ENCODE peak calls at places on chromosomes 3 and 15, in nine cellular contexts. S, N, L, C, E, J, W, Y and F are unnamed samples.

GRCh38 chr3:27633224-27633545 is 88.9 kb downstream of the EOMES start:
- DNase-seq in S (no peak), J (peak), Y (peak), W (peak), C (peak), N (peak), L (peak), E (no peak), F (peak)

GRCh38 chr3:141530133-141530768 is 43.4 kb downstream of the RASA2 start:
- DNase-seq in E (no peak), Y (no peak), C (peak), W (peak), J (peak), L (no peak), S (no peak), N (peak), F (peak)

GRCh38 chr3:168951368-168951767 is 712.1 kb downstream of the MECOM start:
- DNase-seq in L (no peak), S (no peak), W (no peak), C (no peak), J (peak), N (no peak), Y (no peak), E (no peak), F (no peak)

GRCh38 chr3:125115640-125116039 is 59.8 kb upstream of the HEG1 start:
- DNase-seq in E (no peak), S (no peak), C (peak), L (no peak), Y (no peak), N (no peak), J (no peak), W (peak), F (peak)

GRCh38 chr3:184156522-184156955 is 1.4 kb downstream of the DVL3 start:
- DNase-seq in E (no peak), C (peak), Y (no peak), L (no peak), J (no peak), W (peak), S (peak), N (peak), F (peak)

GRCh38 chr15:31235298-31236183 is 91.1 kb upstream of the KLF13 start:
- DNase-seq in S (peak), W (peak), J (no peak), C (peak), E (no peak), Y (no peak), N (no peak), L (no peak), F (no peak)

GRCh38 chr3:29494305-29495036 is 213.6 kb downstream of the RBMS3 start:
- DNase-seq in C (peak), N (no peak), L (no peak), J (no peak), W (peak), Y (no peak), E (no peak), S (no peak), F (peak)

GRCh38 chr3:63687569-63688233 is 35.2 kb downstream of the SNTN start:
- DNase-seq in Y (no peak), C (peak), W (no peak), J (no peak), S (no peak), N (no peak), L (no peak), E (no peak), F (no peak)

GRCh38 chr15:83653639-83654378 is at the start of gene ADAMTSL3:
- DNase-seq in J (peak), S (peak), W (peak), C (peak), Y (peak), N (peak), E (no peak), L (no peak), F (no peak)

GRCh38 chr3:52232279-52233107 is 6.5 kb downstream of the TWF2 start:
- DNase-seq in C (no peak), L (no peak), N (no peak), S (no peak), W (no peak), Y (no peak), J (no peak), E (no peak), F (no peak)

GRCh38 chr3:25463850-25464418 is 35.9 kb downstream of the RARB start:
- DNase-seq in W (no peak), L (no peak), N (no peak), Y (no peak), S (no peak), E (no peak), C (no peak), J (no peak), F (peak)

GRCh38 chr3:138202945-138203701 is 16.0 kb downstream of the ARMC8 start:
- DNase-seq in W (no peak), S (no peak), C (no peak), E (no peak), N (no peak), L (no peak), Y (no peak), J (no peak), F (no peak)

GRCh38 chr3:11914041-11914440 is 67.4 kb upstream of the TAMM41 start:
- DNase-seq in J (no peak), C (no peak), Y (no peak), N (no peak), W (no peak), E (no peak), S (no peak), L (no peak), F (no peak)

GRCh38 chr15:89845305-89845893 is 30.7 kb upstream of the ANPEP start:
- DNase-seq in S (no peak), E (no peak), C (peak), L (no peak), J (peak), W (peak), N (peak), Y (peak), F (peak)

GRCh38 chr3:155946178-155946577 is 75.7 kb downstream of the GMPS start:
- DNase-seq in Y (peak), L (no peak), N (peak), J (peak), W (peak), E (no peak), C (peak), S (no peak), F (peak)

GRCh38 chr3:168876346-168877035 is 780.8 kb upstream of the GOLIM4 start:
- DNase-seq in W (peak), N (no peak), Y (no peak), J (peak), C (no peak), E (no peak), L (no peak), S (no peak), F (no peak)

GRCh38 chr3:123661973-123662372 is 77.1 kb upstream of the HACD2 start:
- DNase-seq in S (no peak), C (no peak), N (no peak), L (no peak), E (no peak), W (no peak), J (no peak), Y (no peak), F (no peak)

GRCh38 chr15:47870956-47871625 is 153.8 kb downstream of the SEMA6D start:
- DNase-seq in W (peak), C (peak), E (no peak), L (no peak), S (no peak), Y (no peak), J (peak), N (peak), F (peak)

GRCh38 chr3:120203016-120203415 is 82.0 kb downstream of the GPR156 start:
- DNase-seq in J (peak), W (peak), L (no peak), C (peak), E (no peak), N (peak), S (no peak), Y (peak), F (peak)

GRCh38 chr3:183824761-183825379 is 507 bp downstream of the MAP6D1 start:
- DNase-seq in W (no peak), J (peak), C (peak), Y (no peak), S (no peak), E (no peak), L (no peak), N (no peak), F (no peak)

GRCh38 chr3:8519156-8519555 is 17.5 kb downstream of the LMCD1 start:
- DNase-seq in C (peak), E (no peak), W (peak), Y (no peak), S (no peak), J (peak), L (no peak), N (peak), F (peak)

GRCh38 chr15:39530446-39531342 is 50.2 kb upstream of the THBS1 start:
- DNase-seq in S (no peak), N (no peak), W (no peak), L (no peak), J (no peak), Y (no peak), E (no peak), C (peak), F (peak)

GRCh38 chr3:149487598-149488197 is 13.2 kb downstream of the TM4SF4 start:
- DNase-seq in C (peak), L (peak), W (no peak), E (no peak), S (no peak), N (no peak), J (peak), Y (peak), F (no peak)

GRCh38 chr3:26712211-26713026 is 89.8 kb downstream of the LRRC3B start:
- DNase-seq in S (no peak), Y (peak), C (peak), N (peak), E (no peak), W (peak), J (peak), L (no peak), F (no peak)